ENCODE peak calls at places on chromosomes 13 and 19, in five cellular contexts. L is SK-N-SH, A is H1, C is GM12878, V is HCT116. Q is an unnamed sample.

GRCh38 chr13:27358420-27358819 is 66.0 kb upstream of the GTF3A start:
- DNase-seq in L (no peak), A (no peak), C (no peak), V (no peak), Q (no peak)

GRCh38 chr13:31209172-31209818 is 9.5 kb downstream of the B3GLCT start:
- DNase-seq in L (peak), A (no peak), C (no peak), V (no peak), Q (peak)

GRCh38 chr13:66859934-66860867 is 369.9 kb downstream of the PCDH9 start:
- DNase-seq in L (no peak), A (no peak), C (no peak), V (no peak), Q (no peak)

GRCh38 chr19:3855321-3855720 is 13.5 kb downstream of the ZFR2 start:
- DNase-seq in L (no peak), A (no peak), C (no peak), V (no peak), Q (no peak)

GRCh38 chr19:35766571-35767104 is 8.7 kb downstream of the PROSER3 start:
- DNase-seq in L (no peak), A (no peak), C (no peak), V (no peak), Q (no peak)

GRCh38 chr13:111521691-111522229 is 201.3 kb downstream of the TEX29 start:
- DNase-seq in L (no peak), A (no peak), C (no peak), V (no peak), Q (no peak)

GRCh38 chr19:23294141-23294540 is 43.9 kb upstream of the ZNF724 start:
- DNase-seq in L (no peak), A (no peak), C (no peak), V (no peak), Q (no peak)

GRCh38 chr19:3442487-3443071 is 37.7 kb downstream of the SMIM24 start:
- DNase-seq in L (no peak), A (no peak), C (no peak), V (no peak), Q (no peak)

GRCh38 chr19:4602173-4602788 is 37.0 kb upstream of the TNFAIP8L1 start:
- DNase-seq in L (no peak), A (no peak), C (no peak), V (no peak), Q (no peak)

GRCh38 chr19:31350693-31351211 is 1.5 kb upstream of the TSHZ3 start:
- DNase-seq in L (peak), A (peak), C (no peak), V (no peak), Q (no peak)

GRCh38 chr19:22545751-22546150 is 88.4 kb upstream of the ZNF492 start:
- DNase-seq in L (peak), A (peak), C (no peak), V (peak), Q (no peak)

GRCh38 chr19:43782689-43783231 is 2.0 kb upstream of the KCNN4 start:
- DNase-seq in L (no peak), A (no peak), C (no peak), V (no peak), Q (no peak)

GRCh38 chr19:35090160-35090794 is 25.3 kb upstream of the FXYD3 start:
- DNase-seq in L (peak), A (peak), C (no peak), V (peak), Q (no peak)

GRCh38 chr19:48637948-48638830 is 1.0 kb upstream of the DBP start:
- DNase-seq in L (peak), A (peak), C (no peak), V (peak), Q (peak)

GRCh38 chr19:30719991-30720329 is 347.8 kb downstream of the ZNF536 start:
- DNase-seq in L (peak), A (peak), C (no peak), V (no peak), Q (no peak)

GRCh38 chr13:90686438-90686837 is 661.0 kb upstream of the MIR17HG start:
- DNase-seq in L (no peak), A (no peak), C (no peak), V (no peak), Q (no peak)

GRCh38 chr13:114115796-114116195 is 16.6 kb downstream of the RASA3 start:
- DNase-seq in L (no peak), A (no peak), C (no peak), V (no peak), Q (no peak)
- H3K9ac ChIP-seq in L (peak), A (no peak), C (no peak), V (no peak), Q (no peak)

GRCh38 chr19:50500060-50500752 is 10.8 kb downstream of the JOSD2 start:
- DNase-seq in L (peak), A (peak), C (no peak), V (no peak), Q (no peak)
- H3K4me3 ChIP-seq in L (no peak), A (peak), C (no peak), V (no peak), Q (no peak)

GRCh38 chr13:51405176-51405575 is 47.7 kb downstream of the INTS6 start:
- DNase-seq in L (no peak), A (no peak), C (no peak), V (no peak), Q (no peak)
- TF ChIP-seq POLR2AphosphoS5 in L (no peak), A (no peak), C (no peak), V (no peak), Q (no peak)

DNA sequence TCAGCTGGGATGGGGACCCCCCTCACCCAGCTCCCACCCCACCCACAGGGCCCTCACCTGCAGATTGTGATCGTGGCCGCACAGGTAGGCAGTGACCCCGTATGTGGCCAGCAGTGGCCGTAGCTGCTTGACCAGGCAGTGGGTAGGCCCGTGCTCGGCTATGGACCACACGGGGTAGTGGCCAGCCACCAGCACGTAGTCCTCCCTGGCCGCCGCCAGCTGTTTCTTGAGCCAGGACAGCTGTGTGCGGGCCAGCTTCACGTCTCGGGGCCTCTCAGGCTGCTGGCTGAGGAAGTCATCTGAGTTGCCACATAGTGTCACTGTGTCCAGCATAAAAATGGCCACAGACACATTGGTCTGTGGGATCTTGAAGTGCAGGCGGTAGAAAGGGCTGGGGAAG is 1.3 kb downstream of the ACP5 start:
- DNase-seq in L (no peak), A (no peak), C (no peak), V (no peak), Q (no peak)
- H3K9ac ChIP-seq in L (no peak), A (no peak), C (no peak), V (no peak), Q (no peak)

GRCh38 chr13:48489666-48490065 is 43.2 kb downstream of the RCBTB2 start:
- DNase-seq in L (no peak), A (no peak), C (no peak), V (no peak), Q (no peak)

GRCh38 chr13:48490241-48490640 is 42.6 kb downstream of the RCBTB2 start:
- DNase-seq in L (no peak), A (no peak), C (no peak), V (no peak), Q (no peak)

GRCh38 chr13:48486836-48487235 is 46.0 kb downstream of the RCBTB2 start:
- DNase-seq in L (no peak), A (no peak), C (no peak), V (no peak), Q (no peak)

GRCh38 chr13:48487968-48488367 is 44.9 kb downstream of the RCBTB2 start:
- DNase-seq in L (no peak), A (no peak), C (no peak), V (no peak), Q (no peak)

GRCh38 chr13:48489003-48489402 is 43.9 kb downstream of the RCBTB2 start:
- DNase-seq in L (no peak), A (no peak), C (no peak), V (no peak), Q (no peak)
- H3K4me3 ChIP-seq in L (no peak), A (no peak), C (peak), V (no peak), Q (no peak)

DNA sequence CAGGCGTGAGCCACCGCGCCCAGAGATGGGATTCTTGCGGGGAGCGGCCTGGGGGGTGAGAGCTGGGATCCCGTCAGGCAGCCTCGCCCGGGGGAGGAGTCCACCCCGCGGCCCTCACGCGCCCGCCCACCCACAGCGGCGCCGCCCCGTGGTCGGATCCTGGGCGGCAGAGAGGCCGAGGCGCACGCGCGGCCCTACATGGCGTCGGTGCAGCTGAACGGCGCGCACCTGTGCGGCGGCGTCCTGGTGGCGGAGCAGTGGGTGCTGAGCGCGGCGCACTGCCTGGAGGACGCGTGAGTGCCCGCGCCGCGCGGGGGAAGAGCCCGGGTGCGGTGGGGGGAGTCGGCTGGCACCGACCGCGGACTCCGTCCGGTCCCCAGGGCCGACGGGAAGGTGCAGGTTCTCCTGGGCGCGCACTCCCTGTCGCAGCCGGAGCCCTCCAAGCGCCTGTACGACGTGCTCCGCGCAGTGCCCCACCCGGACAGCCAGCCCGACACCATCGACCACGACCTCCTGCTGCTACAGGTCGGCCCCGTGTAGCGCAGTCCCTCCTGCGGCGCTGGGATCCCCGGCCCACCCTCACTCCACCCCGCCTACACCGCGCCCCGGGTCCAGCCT is 1.1 kb downstream of the CFD start:
- DNase-seq in L (peak), A (no peak), C (no peak), V (peak), Q (no peak)
- TF ChIP-seq POLR2AphosphoS5 in L (no peak), A (no peak), C (no peak), V (peak), Q (peak)

GRCh38 chr19:8657869-8658268 is 27.4 kb downstream of the NFILZ start:
- DNase-seq in L (no peak), A (no peak), C (no peak), V (no peak), Q (no peak)

GRCh38 chr19:8662263-8662662 is 31.8 kb downstream of the NFILZ start:
- DNase-seq in L (no peak), A (no peak), C (no peak), V (no peak), Q (no peak)

GRCh38 chr19:8663920-8664670 is 33.7 kb downstream of the NFILZ start:
- DNase-seq in L (no peak), A (no peak), C (no peak), V (no peak), Q (no peak)

GRCh38 chr19:8655340-8655709 is 24.9 kb downstream of the NFILZ start:
- DNase-seq in L (peak), A (no peak), C (no peak), V (no peak), Q (no peak)

GRCh38 chr19:8659905-8660304 is 29.5 kb downstream of the NFILZ start:
- DNase-seq in L (no peak), A (no peak), C (no peak), V (no peak), Q (no peak)
- H3K9ac ChIP-seq in L (no peak), A (no peak), C (no peak), V (no peak), Q (no peak)

GRCh38 chr19:47503130-47503822 is 11.6 kb downstream of the NAPA start:
- DNase-seq in L (no peak), A (no peak), C (no peak), V (no peak), Q (no peak)
- H3K4me3 ChIP-seq in L (no peak), A (no peak), C (no peak), V (no peak), Q (no peak)